ENCODE peak calls at places on chromosomes 5 and 9, in seven cellular contexts. M is GM23338, E is cardiac fibroblast, S is skeletal muscle cell, U is mammary epithelial cell, L is fibroblast of lung, D is SK-N-MC. H is an unnamed sample.

GRCh38 chr5:1878050-1878849 is 4.5 kb downstream of the IRX4 start:
- DNase-seq in M (peak), E (no peak), S (no peak), U (no peak), L (no peak), D (no peak), H (no peak)

GRCh38 chr5:65478336-65478735 is 3.4 kb downstream of the ADAMTS6 start:
- DNase-seq in M (no peak), E (no peak), S (no peak), U (no peak), L (no peak), D (no peak), H (no peak)

GRCh38 chr5:136840601-136841000 is 475.3 kb upstream of the TRPC7 start:
- DNase-seq in M (no peak), E (no peak), S (no peak), U (no peak), L (no peak), D (no peak), H (no peak)

GRCh38 chr9:114850871-114851270 is 45.0 kb upstream of the TNFSF15 start:
- DNase-seq in M (no peak), E (peak), S (no peak), U (no peak), L (no peak), D (no peak), H (peak)

GRCh38 chr9:134469041-134469875 is 143.0 kb downstream of the RXRA start:
- DNase-seq in M (no peak), E (peak), S (no peak), U (no peak), L (peak), D (no peak), H (no peak)

GRCh38 chr5:110865400-110866094 is 126.7 kb downstream of the SLC25A46 start:
- DNase-seq in M (peak), E (peak), S (no peak), U (peak), L (no peak), D (no peak), H (peak)

GRCh38 chr9:121818841-121819430 is 167.5 kb downstream of the DAB2IP start:
- DNase-seq in M (no peak), E (no peak), S (no peak), U (no peak), L (no peak), D (no peak), H (no peak)

GRCh38 chr5:66224273-66224672 is 80.2 kb downstream of the SREK1 start:
- DNase-seq in M (no peak), E (no peak), S (no peak), U (no peak), L (peak), D (no peak), H (no peak)

GRCh38 chr9:133387680-133388079 is 11.5 kb downstream of the STKLD1 start:
- DNase-seq in M (no peak), E (no peak), S (no peak), U (peak), L (no peak), D (no peak), H (no peak)

GRCh38 chr9:35907732-35908483 is 1.4 kb upstream of the SPAAR start:
- DNase-seq in M (peak), E (peak), S (peak), U (peak), L (peak), D (peak), H (no peak)

GRCh38 chr5:150836064-150836463 is 10.3 kb upstream of the IRGM start:
- DNase-seq in M (no peak), E (no peak), S (no peak), U (no peak), L (no peak), D (no peak), H (no peak)

GRCh38 chr5:93604119-93604963 is 21.3 kb downstream of the NR2F1 start:
- DNase-seq in M (peak), E (peak), S (no peak), U (no peak), L (peak), D (no peak), H (no peak)

GRCh38 chr5:154971501-154971900 is 30.6 kb downstream of the MRPL22 start:
- DNase-seq in M (no peak), E (peak), S (no peak), U (no peak), L (no peak), D (no peak), H (no peak)

GRCh38 chr5:110880413-110880812 is 141.6 kb downstream of the SLC25A46 start:
- DNase-seq in M (no peak), E (peak), S (peak), U (peak), L (peak), D (no peak), H (no peak)

GRCh38 chr5:151257731-151258715 is 5.0 kb downstream of the GM2A start:
- DNase-seq in M (no peak), E (no peak), S (no peak), U (peak), L (no peak), D (no peak), H (no peak)

GRCh38 chr9:136882109-136882946 is 4.0 kb upstream of the TRAF2 start:
- DNase-seq in M (no peak), E (peak), S (peak), U (peak), L (peak), D (no peak), H (peak)

GRCh38 chr9:3929345-3930150 is 370.3 kb downstream of the GLIS3 start:
- DNase-seq in M (no peak), E (no peak), S (no peak), U (no peak), L (no peak), D (no peak), H (no peak)

GRCh38 chr9:134005381-134005780 is 13.3 kb upstream of the VAV2 start:
- DNase-seq in M (no peak), E (no peak), S (no peak), U (no peak), L (no peak), D (no peak), H (no peak)

GRCh38 chr5:61429906-61430305 is 97.8 kb downstream of the ZSWIM6 start:
- DNase-seq in M (no peak), E (no peak), S (no peak), U (no peak), L (no peak), D (no peak), H (no peak)

GRCh38 chr9:128203024-128203841 is at the start of gene DNM1:
- DNase-seq in M (peak), E (peak), S (no peak), U (peak), L (peak), D (no peak), H (peak)

GRCh38 chr9:133583586-133583985 is 25.6 kb downstream of the FAM163B start:
- DNase-seq in M (no peak), E (peak), S (no peak), U (no peak), L (no peak), D (no peak), H (no peak)

GRCh38 chr9:87641067-87641466 is 84.9 kb upstream of the CTSL start:
- DNase-seq in M (no peak), E (no peak), S (no peak), U (no peak), L (no peak), D (no peak), H (no peak)

GRCh38 chr5:55338810-55339243 is 31.0 kb downstream of the MTREX start:
- DNase-seq in M (no peak), E (no peak), S (no peak), U (no peak), L (no peak), D (no peak), H (no peak)

GRCh38 chr9:14030350-14030823 is 283.6 kb downstream of the NFIB start:
- DNase-seq in M (no peak), E (peak), S (peak), U (no peak), L (peak), D (peak), H (no peak)

GRCh38 chr5:15450473-15450872 is 49.5 kb upstream of the FBXL7 start:
- DNase-seq in M (no peak), E (no peak), S (no peak), U (no peak), L (no peak), D (no peak), H (no peak)

GRCh38 chr5:41738695-41739354 is 131.4 kb downstream of the OXCT1 start:
- DNase-seq in M (no peak), E (no peak), S (no peak), U (no peak), L (no peak), D (no peak), H (no peak)

GRCh38 chr5:89277791-89278190 is 394.8 kb upstream of the MEF2C start:
- DNase-seq in M (no peak), E (no peak), S (no peak), U (peak), L (peak), D (no peak), H (no peak)

GRCh38 chr5:89279458-89280036 is 396.6 kb upstream of the MEF2C start:
- DNase-seq in M (no peak), E (no peak), S (no peak), U (no peak), L (no peak), D (no peak), H (no peak)

GRCh38 chr5:89273289-89273688 is 390.3 kb upstream of the MEF2C start:
- DNase-seq in M (no peak), E (no peak), S (no peak), U (no peak), L (no peak), D (no peak), H (no peak)

GRCh38 chr5:89275206-89275605 is 392.2 kb upstream of the MEF2C start:
- DNase-seq in M (no peak), E (no peak), S (no peak), U (no peak), L (no peak), D (no peak), H (no peak)

DNA sequence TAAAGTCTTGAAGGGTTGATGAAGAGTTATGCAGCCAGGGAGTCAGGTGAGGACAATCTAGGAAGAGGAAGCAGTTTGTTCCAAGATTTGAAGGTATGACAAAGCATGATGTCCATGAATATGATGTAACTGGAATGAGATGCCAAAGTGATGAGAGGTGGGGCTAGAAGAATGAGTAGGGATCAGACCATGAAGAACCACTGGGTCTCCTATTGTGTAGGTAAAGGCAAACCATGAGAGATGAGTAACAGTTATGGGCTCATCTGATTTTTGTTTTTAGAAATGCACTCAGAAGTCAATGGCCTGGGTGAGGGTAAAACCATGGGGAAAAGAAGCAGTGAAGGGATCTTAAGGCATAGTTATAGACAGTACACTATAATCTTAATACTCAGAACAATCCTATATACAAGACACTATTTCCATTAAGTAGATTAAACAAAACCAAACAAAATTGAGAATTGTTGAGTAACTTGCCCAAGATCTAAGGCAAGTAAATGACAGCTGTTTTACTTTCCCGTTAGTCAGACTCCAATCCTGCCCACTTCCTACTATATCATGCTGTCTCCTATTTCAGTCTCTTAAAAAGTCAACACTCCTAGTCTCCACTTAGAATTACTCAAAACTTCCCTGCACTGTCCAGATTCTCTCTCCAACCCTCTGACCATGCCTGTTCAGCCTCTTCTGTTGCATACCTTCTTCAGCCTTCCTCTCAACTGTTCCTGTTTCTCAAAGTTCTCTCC is 393.8 kb upstream of the MEF2C start:
- DNase-seq in M (no peak), E (no peak), S (no peak), U (peak), L (peak), D (no peak), H (no peak)
- H3K4me3 ChIP-seq in M (no peak), E (no peak), S (no peak), U (no peak), L (no peak), D (no peak), H (no peak)

DNA sequence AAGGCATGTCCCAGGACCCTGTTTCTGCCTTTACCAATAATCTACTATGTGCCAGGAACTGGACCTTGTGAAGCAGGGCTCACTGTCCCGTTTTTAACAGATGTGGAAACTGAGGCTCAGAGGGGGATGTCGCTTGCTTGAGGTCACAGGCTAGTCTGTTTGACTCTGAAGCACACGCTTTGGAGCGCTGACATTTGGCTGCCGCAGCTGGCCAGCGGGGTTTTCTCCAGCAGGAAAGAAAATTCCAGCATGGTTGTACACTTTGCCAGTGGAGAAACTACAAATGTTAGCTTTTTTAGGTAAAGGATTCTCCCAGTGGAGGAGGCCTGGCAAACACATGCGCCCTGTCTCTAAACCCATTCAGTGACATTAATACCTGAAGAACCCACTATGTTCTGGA is 50.5 kb downstream of the SH3PXD2B start:
- DNase-seq in M (no peak), E (no peak), S (no peak), U (no peak), L (no peak), D (no peak), H (no peak)
- H3K4me3 ChIP-seq in M (no peak), E (no peak), S (no peak), U (no peak), L (no peak), D (no peak), H (no peak)

DNA sequence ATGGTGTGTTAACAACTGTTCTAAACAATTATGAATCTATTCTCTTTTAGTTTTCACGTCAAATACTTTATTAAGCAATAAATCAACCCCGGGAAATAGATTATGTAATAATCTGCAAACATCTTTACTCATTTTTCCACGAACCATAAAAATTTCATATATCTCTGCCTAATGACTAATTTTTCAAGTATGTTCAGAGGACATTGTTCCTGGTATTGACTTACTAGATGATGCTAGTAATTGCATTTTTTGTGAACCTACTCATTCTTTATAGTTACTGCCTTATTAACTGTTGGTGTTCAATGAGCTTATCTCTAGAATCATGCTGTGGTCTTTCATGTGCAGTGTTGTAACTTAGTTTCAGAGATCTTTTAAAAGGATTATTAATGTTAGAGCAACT is 41.1 kb upstream of the FBN2 start:
- DNase-seq in M (no peak), E (peak), S (peak), U (peak), L (peak), D (no peak), H (no peak)
- H3K4me3 ChIP-seq in M (no peak), E (no peak), S (no peak), U (no peak), L (no peak), D (no peak), H (no peak)

GRCh38 chr9:99103505-99103904 is 1.4 kb upstream of the TGFBR1 start:
- DNase-seq in M (peak), E (no peak), S (no peak), U (no peak), L (no peak), D (no peak), H (no peak)
- H3K4me3 ChIP-seq in M (peak), E (no peak), S (no peak), U (no peak), L (no peak), D (peak), H (no peak)

H was measured in NB4.